ENCODE peak calls at places on chromosomes 4 and X, in four cellular contexts. D, E, K and W are unnamed samples. For H3K27me3, the result is how much of the 10 kb centered on the place peaks cover.

GRCh38 chr4:40848251-40848650 is 98.5 kb downstream of the NSUN7 start:
- DNase-seq in E (no peak), K (no peak), D (no peak), W (no peak)

GRCh38 chr4:154208424-154208823 is 283.2 kb downstream of the DCHS2 start:
- DNase-seq in D (no peak), K (no peak), E (no peak), W (no peak)

GRCh38 chr4:188117631-188118030 is 8.2 kb upstream of the TRIML2 start:
- DNase-seq in K (no peak), D (no peak), E (no peak), W (no peak)

GRCh38 chr4:101597204-101597603 is 193.3 kb upstream of the BANK1 start:
- DNase-seq in D (no peak), E (no peak), K (no peak), W (no peak)

GRCh38 chr4:115229873-115230272 is 116.5 kb upstream of the NDST4 start:
- DNase-seq in K (no peak), E (no peak), D (no peak), W (no peak)

GRCh38 chrX:149704664-149705063 is 7.2 kb upstream of the MAGEA11 start:
- DNase-seq in K (no peak), E (no peak), D (no peak), W (no peak)

GRCh38 chr4:152585036-152585439 is 49.1 kb upstream of the FBXW7 start:
- DNase-seq in D (no peak), K (no peak), E (no peak), W (no peak)

GRCh38 chrX:155612312-155613224 is at the start of gene TMLHE:
- DNase-seq in E (peak), D (peak), K (peak), W (peak)

GRCh38 chrX:6095469-6095868 is 133.2 kb downstream of the NLGN4X start:
- DNase-seq in D (no peak), E (no peak), K (no peak), W (no peak)

GRCh38 chrX:3159995-3160715 is 118.9 kb downstream of the ARSF start:
- DNase-seq in D (no peak), E (no peak), K (no peak), W (no peak)

GRCh38 chrX:53094584-53094908 is 604 bp downstream of the KANTR start:
- DNase-seq in K (no peak), E (no peak), D (no peak), W (no peak)

GRCh38 chr4:94764069-94764468 is 6.3 kb downstream of the BMPR1B start:
- DNase-seq in E (no peak), K (no peak), D (no peak), W (no peak)

GRCh38 chr4:94759767-94760211 is 2.0 kb downstream of the BMPR1B start:
- DNase-seq in D (no peak), E (no peak), K (no peak), W (no peak)

GRCh38 chr4:94763500-94763899 is 5.7 kb downstream of the BMPR1B start:
- DNase-seq in K (no peak), E (no peak), D (no peak), W (no peak)

GRCh38 chr4:94763005-94763404 is 5.2 kb downstream of the BMPR1B start:
- DNase-seq in K (no peak), E (no peak), D (no peak), W (no peak)

GRCh38 chr4:94762326-94762725 is 4.6 kb downstream of the BMPR1B start:
- DNase-seq in D (no peak), K (no peak), E (no peak), W (no peak)
- TF ChIP-seq CTCF in D (no peak), K (no peak), E (no peak), W (no peak)

DNA sequence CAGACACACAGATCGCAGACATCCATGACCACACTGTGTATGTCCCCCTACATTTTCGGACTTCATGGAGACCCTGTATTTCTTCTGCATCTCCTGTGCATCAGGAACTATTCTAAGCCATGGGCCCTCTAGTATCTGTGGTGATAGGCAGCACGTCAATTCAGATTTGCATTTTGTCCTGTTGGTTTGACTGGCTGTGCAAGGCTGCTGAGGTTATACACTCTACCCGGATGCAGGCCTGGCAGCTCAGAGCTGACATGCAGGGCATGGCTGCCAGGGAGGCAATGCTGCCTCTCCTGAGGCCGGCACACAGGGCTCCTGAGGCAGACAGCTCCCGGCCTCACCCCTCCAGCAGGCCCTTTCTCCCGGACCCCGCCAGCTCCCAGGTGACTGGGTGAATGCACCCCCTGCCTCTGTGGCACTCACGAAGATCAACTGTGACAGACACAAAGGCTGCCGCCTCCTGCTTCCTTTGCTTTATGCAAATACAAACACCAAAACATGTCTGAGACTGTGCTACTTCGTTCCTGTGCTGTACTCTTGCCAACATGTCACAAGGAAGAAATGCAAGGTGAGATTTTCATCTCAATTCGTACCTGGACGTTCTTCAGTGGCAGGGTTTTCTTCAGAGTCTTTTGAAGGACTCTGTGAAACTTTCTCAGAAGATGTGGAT is 51.0 kb downstream of the NSG1 start:
- DNase-seq in E (no peak), D (no peak), K (no peak), W (no peak)
- H3K27ac ChIP-seq in E (no peak), D (no peak), K (no peak), W (no peak)

DNA sequence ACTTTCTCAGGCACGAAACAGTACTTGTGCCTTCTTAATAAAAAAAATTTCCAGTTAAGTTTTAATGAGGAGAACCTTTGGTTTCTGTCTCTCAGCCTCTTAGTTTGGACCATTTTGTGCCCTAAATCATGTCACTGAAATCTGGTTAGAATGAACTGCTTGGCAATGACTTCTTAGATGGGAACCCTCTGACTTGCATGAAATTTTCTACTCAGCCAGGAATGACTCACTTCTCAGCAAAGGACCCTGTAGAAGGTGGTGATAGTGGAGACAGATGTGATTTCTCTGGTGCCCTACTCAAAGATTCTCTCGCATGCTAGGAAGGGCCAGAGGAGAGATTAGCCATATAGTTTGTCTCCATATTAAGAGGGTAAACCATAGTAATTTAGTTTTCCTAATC is 50.5 kb downstream of the RASL11B start:
- DNase-seq in K (no peak), D (no peak), E (no peak), W (no peak)
- H3K27me3 ChIP-seq in K (under half), D (under half), E (under half), W (under half)

GRCh38 chr4:89558147-89558546 is 250.5 kb upstream of the GPRIN3 start:
- DNase-seq in K (no peak), D (no peak), E (no peak), W (no peak)
- TF ChIP-seq CTCF in K (peak), D (peak), E (no peak), W (no peak)

GRCh38 chrX:103066606-103067005 is 2.6 kb upstream of the BEX1 start:
- DNase-seq in E (no peak), D (no peak), K (no peak), W (no peak)

GRCh38 chrX:103063191-103063845 is 653 bp downstream of the BEX1 start:
- DNase-seq in D (no peak), E (no peak), K (no peak), W (no peak)

GRCh38 chrX:103061486-103061885 is 2.5 kb downstream of the BEX1 start:
- DNase-seq in K (no peak), D (no peak), E (no peak), W (no peak)

DNA sequence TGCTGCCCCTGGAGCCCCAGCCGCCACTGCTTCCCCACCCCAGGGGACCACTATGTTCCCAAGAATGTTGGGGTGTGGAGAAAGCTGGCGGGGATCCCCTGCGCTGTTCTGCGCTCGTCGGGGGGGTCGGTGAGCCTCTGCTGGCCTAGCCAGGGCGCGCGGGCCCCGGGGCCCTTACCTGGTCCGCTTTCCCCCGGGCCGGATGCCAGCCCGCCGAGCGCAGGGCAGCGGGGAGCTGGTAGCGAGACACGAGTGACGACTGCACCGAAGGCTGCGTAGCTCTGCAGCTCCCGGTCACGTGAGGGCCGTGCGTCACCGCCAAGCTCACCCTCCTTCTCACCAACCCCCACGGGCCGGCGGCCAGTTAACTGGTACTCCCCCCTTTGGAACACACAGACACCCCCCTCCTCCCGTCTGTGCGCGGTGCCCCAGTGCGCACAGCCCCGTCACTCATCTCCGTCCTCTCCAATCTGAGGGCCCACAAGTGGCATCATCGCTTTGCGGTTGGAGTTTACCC is at the start of gene BEX1:
- DNase-seq in E (peak), D (no peak), K (no peak), W (no peak)
- H3K27ac ChIP-seq in E (no peak), D (no peak), K (no peak), W (no peak)

DNA sequence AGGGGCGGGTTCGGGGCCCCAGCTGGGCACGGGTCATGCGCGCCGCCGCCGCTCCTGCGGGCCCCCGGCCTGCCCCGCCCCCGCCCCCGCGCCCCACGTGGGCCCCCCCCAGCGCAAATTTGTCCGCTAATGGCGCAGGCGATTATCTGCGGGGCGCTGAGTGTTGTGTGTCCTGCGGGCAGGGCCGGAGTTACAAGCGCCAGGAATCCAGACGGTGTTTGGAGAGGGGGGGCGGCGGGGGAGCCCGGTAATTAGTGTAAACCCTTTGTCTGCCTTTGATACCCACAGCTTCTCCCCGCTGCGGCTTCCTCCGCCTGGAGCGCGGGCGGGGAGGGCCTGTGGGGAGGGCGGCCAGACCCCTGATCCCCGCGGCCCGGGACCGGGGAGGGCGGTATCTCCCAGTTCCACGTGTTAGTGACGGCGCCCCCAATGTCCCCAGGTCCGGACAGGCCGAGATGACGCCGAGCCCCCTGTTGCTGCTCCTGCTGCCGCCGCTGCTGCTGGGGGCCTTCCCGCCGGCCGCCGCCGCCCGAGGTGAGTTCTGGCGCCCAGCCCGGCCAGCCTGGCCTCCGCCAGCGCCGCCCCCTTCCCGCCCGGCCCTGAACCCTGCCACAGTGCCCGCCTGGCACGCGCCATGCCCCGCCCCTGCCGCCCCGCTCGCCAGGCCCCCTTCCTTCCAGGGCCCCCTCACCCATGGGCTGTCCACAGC is 759 bp downstream of the FGFRL1 start:
- DNase-seq in K (no peak), D (no peak), E (no peak), W (peak)
- H3K27me3 ChIP-seq in K (under half), D (under half), E (under half), W (under half)

GRCh38 chr4:181008164-181008563 is 1235.0 kb upstream of the TENM3 start:
- DNase-seq in E (no peak), K (no peak), D (no peak), W (no peak)

GRCh38 chr4:181007751-181008150 is 1235.5 kb upstream of the TENM3 start:
- DNase-seq in D (no peak), E (no peak), K (no peak), W (no peak)

GRCh38 chr4:181004056-181004455 is 1239.1 kb upstream of the TENM3 start:
- DNase-seq in E (no peak), D (no peak), K (no peak), W (no peak)

DNA sequence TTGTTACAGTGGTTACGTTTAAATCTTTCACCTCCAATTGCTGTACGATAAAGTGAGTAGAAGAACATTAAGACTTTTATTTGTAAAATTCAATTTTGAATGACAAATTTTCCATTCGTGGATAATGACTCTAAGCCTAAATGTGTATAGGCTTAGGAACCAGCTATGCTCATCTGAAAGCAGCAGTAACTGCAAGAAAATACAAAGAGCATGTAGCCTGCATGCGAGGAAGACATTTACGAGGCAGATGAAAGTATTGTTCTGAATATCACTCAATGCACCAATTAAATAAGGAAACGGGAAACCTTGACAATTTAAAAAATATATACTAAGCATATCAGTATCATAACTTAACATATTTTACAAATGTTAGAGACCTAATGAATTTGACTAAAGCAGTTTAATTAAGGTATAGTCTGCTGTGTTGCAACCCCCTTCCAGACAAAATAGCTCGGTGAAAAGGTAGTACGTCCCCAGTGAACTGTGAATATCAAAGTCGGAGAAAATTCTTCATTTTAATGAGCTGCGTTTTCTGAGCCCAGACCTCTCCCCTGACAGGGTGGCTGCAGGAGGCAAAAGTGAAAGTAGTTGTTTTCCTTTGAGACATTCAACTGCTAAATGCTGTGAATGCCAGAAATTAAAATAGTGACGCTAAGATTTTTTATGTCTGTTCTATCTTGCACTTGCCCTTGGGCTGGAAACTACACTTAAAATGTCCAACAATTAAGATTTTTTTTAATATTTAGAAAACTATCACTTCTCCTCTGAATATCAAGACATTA is 1236.5 kb upstream of the TENM3 start:
- DNase-seq in E (no peak), K (no peak), D (no peak), W (no peak)
- TF ChIP-seq CTCF in E (no peak), K (no peak), D (no peak), W (no peak)

GRCh38 chr4:22688236-22688635 is 4.5 kb upstream of the GBA3 start:
- DNase-seq in D (no peak), E (no peak), K (no peak), W (no peak)

GRCh38 chr4:22689428-22689827 is 3.3 kb upstream of the GBA3 start:
- DNase-seq in E (no peak), D (no peak), K (no peak), W (no peak)

GRCh38 chr4:22686156-22686555 is 6.6 kb upstream of the GBA3 start:
- DNase-seq in E (no peak), D (no peak), K (no peak), W (no peak)
- H3K27ac ChIP-seq in E (no peak), D (no peak), K (no peak), W (no peak)

DNA sequence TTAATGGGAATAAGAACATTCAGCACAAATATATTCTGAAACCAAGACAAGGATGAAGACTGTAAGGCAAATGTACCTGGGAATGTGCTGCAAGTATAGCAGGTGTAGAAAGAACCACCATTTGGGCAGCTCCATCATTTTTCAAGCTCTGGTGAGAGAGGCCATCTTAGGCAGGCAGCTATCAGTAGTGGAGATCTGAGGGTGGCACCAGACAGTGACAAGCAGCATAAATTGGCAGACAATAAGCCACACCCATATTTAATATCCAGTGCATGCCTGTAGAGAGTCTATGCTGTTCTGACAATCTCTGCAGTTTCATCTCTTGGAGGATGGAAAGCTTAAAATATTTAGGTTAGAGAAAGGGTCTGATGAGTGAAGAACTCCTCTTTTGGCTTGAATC is 22.5 kb downstream of the CCNG2 start:
- DNase-seq in E (no peak), K (no peak), D (no peak), W (no peak)
- H3K27me3 ChIP-seq in E (under half), K (half or more), D (under half), W (under half)

GRCh38 chr4:84224522-84224921 is 274.6 kb downstream of the NKX6-1 start:
- DNase-seq in D (no peak), K (no peak), E (no peak), W (no peak)
- TF ChIP-seq CTCF in D (no peak), K (no peak), E (no peak), W (no peak)